ENCODE peak calls at places on chromosomes 7 and 10, in seven cellular contexts. M is ovary, T is thyroid gland, X is tibial nerve, K is heart left ventricle, I is uterus, D is spleen. U is an unnamed sample. For H3K4me1, the result is how much of the 10 kb centered on the place peaks cover.

GRCh38 chr10:102065561-102066420 is 642 bp downstream of the HPS6 start:
- DNase-seq in M (peak), T (peak), X (no peak), K (peak), I (peak), D (no peak), U (peak)

GRCh38 chr7:137682596-137682995 is 164.2 kb downstream of the DGKI start:
- DNase-seq in M (no peak), T (no peak), X (no peak), K (no peak), I (no peak), D (no peak), U (no peak)

GRCh38 chr7:27080844-27081423 is 14.9 kb downstream of the HOXA1 start:
- DNase-seq in M (no peak), T (no peak), X (no peak), K (no peak), I (no peak), D (no peak), U (no peak)

GRCh38 chr10:74921744-74922143 is 95.3 kb downstream of the KAT6B start:
- DNase-seq in M (no peak), T (no peak), X (no peak), K (no peak), I (no peak), D (no peak), U (no peak)

GRCh38 chr7:70417061-70417655 is 714.8 kb upstream of the GALNT17 start:
- DNase-seq in M (no peak), T (no peak), X (no peak), K (no peak), I (no peak), D (no peak), U (no peak)

GRCh38 chr7:67754651-67755050 is 758.0 kb downstream of the TYW1 start:
- DNase-seq in M (no peak), T (no peak), X (no peak), K (no peak), I (no peak), D (no peak), U (no peak)

GRCh38 chr10:17004801-17005380 is 124.7 kb downstream of the CUBN start:
- DNase-seq in M (no peak), T (no peak), X (no peak), K (no peak), I (no peak), D (no peak), U (no peak)

GRCh38 chr7:6444516-6445269 is 3.1 kb downstream of the DAGLB start:
- DNase-seq in M (no peak), T (peak), X (no peak), K (no peak), I (no peak), D (no peak), U (no peak)

GRCh38 chr7:101235050-101235449 is 2.6 kb downstream of the CLDN15 start:
- DNase-seq in M (no peak), T (no peak), X (no peak), K (no peak), I (no peak), D (no peak), U (no peak)

GRCh38 chr7:101234636-101235035 is 3.0 kb downstream of the CLDN15 start:
- DNase-seq in M (no peak), T (no peak), X (no peak), K (no peak), I (no peak), D (no peak), U (no peak)

GRCh38 chr7:101237206-101238067 is at the start of gene CLDN15:
- DNase-seq in M (peak), T (peak), X (peak), K (peak), I (peak), D (peak), U (peak)

GRCh38 chr7:101235522-101235921 is 2.1 kb downstream of the CLDN15 start:
- DNase-seq in M (no peak), T (no peak), X (no peak), K (no peak), I (no peak), D (peak), U (no peak)

GRCh38 chr7:101236292-101236691 is 1.3 kb downstream of the CLDN15 start:
- DNase-seq in M (no peak), T (no peak), X (no peak), K (no peak), I (no peak), D (peak), U (no peak)
- TF ChIP-seq POLR2A in M (no peak), T (no peak), X (no peak), K (no peak), I (no peak), D (no peak), U (no peak)

GRCh38 chr7:155836216-155837125 is 24.2 kb upstream of the SHH start:
- DNase-seq in M (peak), T (no peak), X (no peak), K (no peak), I (no peak), D (peak), U (peak)
- TF ChIP-seq CTCF in M (no peak), T (no peak), X (no peak), K (no peak), I (no peak), D (no peak), U (no peak)

DNA sequence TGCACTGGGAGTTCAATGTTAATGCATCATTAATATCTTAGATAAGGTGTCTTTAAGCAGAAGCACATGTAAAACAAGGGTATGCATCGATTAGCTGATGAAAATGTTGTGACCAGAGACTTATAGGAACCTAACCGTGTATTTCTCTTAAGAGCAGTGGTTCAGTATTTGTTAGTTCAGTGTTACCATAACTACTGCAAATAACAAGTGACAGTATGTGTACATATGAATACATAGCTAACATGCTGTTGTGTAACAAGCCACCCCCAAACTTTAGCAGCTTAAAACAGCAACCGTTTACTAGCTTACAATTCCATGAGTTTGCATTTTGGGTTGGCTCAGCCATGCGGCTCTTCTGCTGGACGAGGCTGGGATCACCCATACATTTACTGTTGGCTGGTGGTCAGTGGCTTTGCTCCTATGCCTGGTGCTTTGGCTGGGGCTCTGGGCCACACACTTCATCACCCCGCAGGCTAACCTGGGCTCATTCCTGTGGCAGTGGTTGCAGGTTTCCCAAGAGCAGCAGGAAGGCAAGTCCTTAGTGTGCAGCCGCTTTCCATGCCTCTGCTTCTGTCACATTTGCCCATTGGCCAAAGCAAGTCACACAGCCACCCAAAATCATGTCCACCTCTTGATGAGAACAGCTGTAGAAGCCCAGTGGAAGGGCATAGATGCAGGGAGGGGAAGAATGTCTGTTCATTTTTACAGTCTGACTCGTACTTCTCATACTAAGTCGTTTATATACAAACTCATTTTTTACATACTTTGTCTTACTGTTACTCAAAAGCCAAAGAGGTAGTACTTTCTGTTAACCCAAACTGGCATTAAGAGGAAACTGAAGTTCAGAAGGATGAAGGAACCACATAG is 103.3 kb upstream of the GATA3 start:
- DNase-seq in M (no peak), T (no peak), X (no peak), K (no peak), I (no peak), D (no peak), U (no peak)
- H3K4me1 ChIP-seq in M (under half), T (under half), X (under half), K (under half), I (under half), D (under half), U (under half)

GRCh38 chr10:97319671-97320479 is 804 bp downstream of the FRAT1 start:
- DNase-seq in M (peak), T (peak), X (no peak), K (peak), I (peak), D (peak), U (peak)
- TF ChIP-seq POLR2A in M (peak), T (no peak), X (no peak), K (no peak), I (no peak), D (no peak), U (no peak)